ENCODE peak calls at places on chromosomes 3 and 15, in six cellular contexts. N is neural crest cell, X is breast epithelium, H is colonic mucosa, J is nephron progenitor cell, V is GM12864. B is an unnamed sample.

GRCh38 chr15:39239562-39239961 is 341.3 kb upstream of the THBS1 start:
- DNase-seq in H (no peak), X (no peak), V (no peak), N (no peak), J (no peak), B (no peak)

GRCh38 chr3:88113311-88114162 is 36.2 kb upstream of the C3orf38 start:
- DNase-seq in V (peak; percentile 44), H (peak; percentile 73), N (peak; percentile 65), X (peak; percentile 21), J (peak; percentile 63), B (peak; percentile 24)

GRCh38 chr3:194828126-194828525 is 142.4 kb downstream of the FAM43A start:
- DNase-seq in X (no peak), V (no peak), N (no peak), H (no peak), J (no peak), B (no peak)

GRCh38 chr3:46706771-46707582 is 5.8 kb downstream of the TMIE start:
- DNase-seq in N (no peak), J (no peak), V (no peak), X (no peak), H (no peak), B (no peak)

GRCh38 chr3:9916734-9917680 is at the start of gene IL17RC:
- DNase-seq in H (peak; percentile 94), N (peak; percentile 27), J (peak; percentile 73), X (peak; percentile 95), V (no peak), B (no peak)

GRCh38 chr15:99213187-99213811 is 36.1 kb downstream of the TTC23 start:
- DNase-seq in V (no peak), X (peak; percentile 83), N (peak; percentile 69), H (peak; percentile 82), J (peak; percentile 74), B (peak; percentile 70)

GRCh38 chr3:112500621-112501020 is 1.3 kb upstream of the BTLA start:
- DNase-seq in V (no peak), H (no peak), X (no peak), J (no peak), N (no peak), B (no peak)

GRCh38 chr15:101694261-101694660 is 30.0 kb downstream of the TARS3 start:
- DNase-seq in H (no peak), V (no peak), N (no peak), X (no peak), J (no peak), B (no peak)

GRCh38 chr3:99250821-99251355 is 349.4 kb upstream of the DCBLD2 start:
- DNase-seq in X (no peak), N (no peak), V (no peak), H (no peak), J (no peak), B (no peak)

GRCh38 chr15:81619002-81619401 is 245.0 kb upstream of the TMC3 start:
- DNase-seq in X (no peak), N (no peak), J (no peak), H (no peak), V (no peak), B (no peak)

GRCh38 chr15:64686130-64686735 is 89.2 kb downstream of the RBPMS2 start:
- DNase-seq in X (no peak), N (peak; percentile 24), V (no peak), J (no peak), H (peak; percentile 47), B (peak; percentile 63)

GRCh38 chr3:46208167-46208704 is at the start of gene CCR1:
- DNase-seq in J (peak; percentile 13), H (peak; percentile 35), V (peak; percentile 77), N (peak; percentile 4), X (peak; percentile 38), B (peak; percentile 55)

GRCh38 chr3:13703071-13703470 is 154.1 kb downstream of the FBLN2 start:
- DNase-seq in J (no peak), H (no peak), N (no peak), X (no peak), V (no peak), B (no peak)

GRCh38 chr3:196643201-196643749 is 3.8 kb downstream of the NRROS start:
- DNase-seq in X (no peak), N (no peak), H (no peak), V (peak; percentile 91), J (no peak), B (peak; percentile 85)

DNA sequence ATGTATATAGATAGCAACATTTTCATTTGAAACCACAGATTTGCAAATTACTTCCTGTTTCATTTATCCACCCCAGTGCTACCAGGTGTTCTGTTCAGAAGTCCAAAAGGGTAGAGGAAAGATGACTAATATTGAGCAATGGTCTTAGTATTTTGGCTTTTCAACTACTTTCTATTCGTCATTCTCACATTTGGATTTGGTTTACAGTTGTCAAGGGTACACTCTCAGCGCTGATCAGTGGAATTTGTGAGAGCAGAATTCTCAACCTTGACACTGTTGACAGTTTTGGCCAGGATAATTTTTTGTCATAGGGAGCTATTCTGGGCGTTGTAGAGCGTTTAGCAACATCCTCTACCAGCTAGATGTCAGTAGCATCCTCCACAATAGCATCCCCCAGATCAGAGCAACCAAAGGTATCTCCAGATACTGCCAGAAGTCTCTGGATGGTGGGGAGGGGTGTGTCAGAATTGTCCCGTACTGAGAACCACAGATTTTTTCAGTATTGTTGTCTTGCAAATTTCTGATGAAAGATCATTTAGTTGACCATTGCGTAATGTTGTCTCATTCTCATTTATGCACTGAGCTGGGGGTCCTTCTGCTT is 4.2 kb downstream of the HMCES start:
- DNase-seq in J (no peak), H (no peak), X (no peak), N (no peak), V (peak; percentile 89), B (peak; percentile 82)
- TF ChIP-seq CTCF in J (no peak), H (no peak), X (no peak), N (no peak), V (no peak), B (no peak)

GRCh38 chr3:169390741-169391300 is 272.7 kb downstream of the MECOM start:
- DNase-seq in N (no peak), H (no peak), J (no peak), X (no peak), V (no peak), B (no peak)
- TF ChIP-seq CTCF in N (no peak), H (no peak), J (no peak), X (no peak), V (no peak), B (no peak)

DNA sequence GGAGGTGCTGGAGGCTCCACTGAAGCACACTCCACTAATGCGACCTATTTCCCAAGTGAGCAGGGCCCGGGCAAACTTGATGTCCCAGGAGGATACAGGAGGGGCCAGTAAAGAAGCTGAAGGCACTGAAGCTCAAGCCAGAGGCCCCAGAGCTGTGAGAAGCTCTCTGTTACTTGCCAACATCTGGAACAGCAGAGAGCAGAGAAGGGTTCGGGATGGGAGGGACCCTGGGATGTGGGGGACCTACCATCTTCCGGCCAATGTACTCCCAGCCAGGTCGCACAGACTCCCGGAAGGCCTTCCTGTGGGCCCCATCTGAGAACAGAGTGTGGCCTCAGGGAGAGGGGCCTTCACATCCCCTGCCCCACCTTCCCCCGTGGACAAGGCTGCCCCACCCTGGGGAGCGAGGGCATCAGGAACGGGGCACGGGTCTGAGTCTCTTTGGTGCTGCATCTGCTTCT is 3.1 kb downstream of the HHATL start:
- DNase-seq in J (no peak), H (no peak), V (no peak), X (no peak), N (no peak), B (peak; percentile 29)
- TF ChIP-seq CTCF in J (no peak), H (no peak), V (no peak), X (no peak), N (no peak), B (no peak)

GRCh38 chr3:170967126-170967525 is 58.7 kb upstream of the EIF5A2 start:
- DNase-seq in N (no peak), H (no peak), V (no peak), J (no peak), X (no peak), B (no peak)
- TF ChIP-seq CTCF in N (no peak), H (no peak), V (no peak), J (no peak), X (no peak), B (no peak)

DNA sequence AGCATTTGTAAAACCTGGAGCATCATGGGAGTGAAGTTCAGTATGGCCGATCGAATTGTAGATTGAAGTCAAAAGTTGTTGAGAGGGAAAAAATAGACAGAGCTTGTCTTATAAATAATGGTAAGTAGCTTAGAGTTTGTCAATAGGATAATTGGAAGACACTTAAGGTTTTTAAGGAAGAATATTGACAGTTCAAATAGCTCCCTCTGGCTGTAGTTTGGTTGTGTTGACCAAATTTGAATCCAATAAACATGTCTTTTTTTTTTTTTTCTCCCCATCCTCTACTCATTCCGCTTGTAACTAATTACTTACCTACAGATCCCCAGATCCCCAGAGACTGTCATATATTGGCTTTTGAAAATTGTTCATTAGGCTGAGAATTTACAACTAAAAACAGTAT is 677.0 kb downstream of the AGBL1 start:
- DNase-seq in N (no peak), X (no peak), V (no peak), J (no peak), H (no peak), B (no peak)
- TF ChIP-seq CTCF in N (peak; percentile 27), X (no peak), V (no peak), J (no peak), H (no peak), B (no peak)

DNA sequence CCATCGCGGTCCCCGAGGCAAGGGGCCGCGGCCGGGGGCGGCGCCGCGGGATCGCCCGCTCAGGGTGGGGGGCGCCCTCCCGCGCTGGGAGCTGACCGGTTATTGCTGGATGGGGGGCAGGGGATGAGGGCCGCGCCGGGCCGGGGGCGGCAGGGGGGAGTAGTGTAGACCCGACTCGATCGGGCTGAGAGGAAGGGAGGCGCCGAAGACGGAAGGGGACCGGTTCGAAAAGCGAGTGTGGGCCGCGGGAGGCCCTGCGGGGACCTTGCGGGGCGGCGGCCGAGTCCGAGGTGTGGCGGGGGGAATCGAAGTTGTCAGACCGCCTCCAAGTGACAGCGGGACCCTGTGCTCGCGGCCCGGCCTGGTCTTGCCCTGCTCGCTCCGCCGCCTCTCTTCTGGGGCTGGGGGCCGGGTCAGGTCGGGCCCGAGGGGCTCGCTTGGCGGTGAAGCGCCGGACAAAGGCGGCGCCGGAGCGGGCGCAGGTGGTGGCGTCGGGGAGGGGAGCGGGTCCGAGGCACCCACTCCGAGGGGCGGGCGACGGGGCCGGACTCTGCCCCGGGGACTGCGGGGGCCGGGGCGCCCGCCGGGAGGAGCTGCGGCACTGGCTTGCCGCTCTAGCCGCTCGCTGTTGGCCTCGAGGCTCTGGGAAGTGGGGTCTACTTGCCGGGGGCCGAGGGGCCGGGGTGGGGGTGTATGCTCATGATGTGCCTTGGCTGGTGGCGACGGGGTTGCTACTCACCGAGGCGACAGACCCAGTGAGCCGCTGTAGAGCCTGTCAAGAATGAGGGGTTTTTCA is 1.2 kb downstream of the BAHD1 start:
- DNase-seq in J (peak; percentile 65), V (no peak), N (peak; percentile 44), H (peak; percentile 38), X (no peak), B (peak; percentile 68)
- TF ChIP-seq CTCF in J (no peak), V (no peak), N (no peak), H (no peak), X (no peak), B (peak; percentile 43)